ENCODE peak calls at places on chromosomes 1 and 21, in six cellular contexts. One of them, this sample, is unnamed.

GRCh38 chr1:159444507-159444906 is 5.0 kb downstream of the OR10J1 start:
- DNase-seq in IMR-90: no peak
- DNase-seq in H1: no peak
- DNase-seq in trophoblast cell: no peak
- DNase-seq in H9: no peak
- DNase-seq in neuronal stem cell: no peak
- DNase-seq in this sample: no peak

GRCh38 chr1:226408285-226409184 is 642 bp upstream of the PARP1 start:
- DNase-seq in IMR-90: no peak
- DNase-seq in H1: no peak
- DNase-seq in neuronal stem cell: no peak
- DNase-seq in trophoblast cell: no peak
- DNase-seq in H9: no peak
- DNase-seq in this sample: no peak

GRCh38 chr21:33543505-33544129 is 779 bp downstream of the SON start:
- DNase-seq in neuronal stem cell: no peak
- DNase-seq in H1: no peak
- DNase-seq in H9: peak; percentile 66
- DNase-seq in IMR-90: no peak
- DNase-seq in trophoblast cell: peak; percentile 33
- DNase-seq in this sample: no peak

GRCh38 chr1:159079518-159079917 is 3.0 kb upstream of the AIM2 start:
- DNase-seq in trophoblast cell: no peak
- DNase-seq in IMR-90: no peak
- DNase-seq in H9: no peak
- DNase-seq in H1: no peak
- DNase-seq in neuronal stem cell: no peak
- DNase-seq in this sample: no peak

GRCh38 chr1:85411567-85412312 is 53.2 kb downstream of the DDAH1 start:
- DNase-seq in H1: no peak
- DNase-seq in trophoblast cell: no peak
- DNase-seq in H9: no peak
- DNase-seq in neuronal stem cell: no peak
- DNase-seq in IMR-90: no peak
- DNase-seq in this sample: no peak

GRCh38 chr1:212565571-212566305 is 42.8 kb upstream of the ATF3 start:
- DNase-seq in H9: no peak
- DNase-seq in H1: no peak
- DNase-seq in trophoblast cell: no peak
- DNase-seq in neuronal stem cell: no peak
- DNase-seq in IMR-90: no peak
- DNase-seq in this sample: no peak

GRCh38 chr1:68232354-68233148 is at the start of gene WLS:
- DNase-seq in H9: peak; percentile 84
- DNase-seq in trophoblast cell: no peak
- DNase-seq in neuronal stem cell: no peak
- DNase-seq in H1: no peak
- DNase-seq in IMR-90: peak; percentile 80
- DNase-seq in this sample: peak; percentile 91

GRCh38 chr1:204359474-204360255 is at the start of gene PLEKHA6:
- DNase-seq in trophoblast cell: no peak
- DNase-seq in H1: no peak
- DNase-seq in IMR-90: peak; percentile 66
- DNase-seq in H9: no peak
- DNase-seq in neuronal stem cell: no peak
- DNase-seq in this sample: peak; percentile 68

GRCh38 chr1:36089393-36090121 is 865 bp downstream of the ADPRS start:
- DNase-seq in H9: no peak
- DNase-seq in H1: no peak
- DNase-seq in IMR-90: peak; percentile 58
- DNase-seq in neuronal stem cell: no peak
- DNase-seq in trophoblast cell: peak; percentile 48
- DNase-seq in this sample: peak; percentile 85
- H3K14ac ChIP-seq in H9: no peak overlapping the region
- H3K14ac ChIP-seq in H1: no peak overlapping the region
- H3K14ac ChIP-seq in IMR-90: peak overlapping the region; percentile 64
- H3K14ac ChIP-seq in neuronal stem cell: no peak overlapping the region
- H3K14ac ChIP-seq in trophoblast cell: peak overlapping the region; percentile 87
- H3K14ac ChIP-seq in this sample: no peak overlapping the region

DNA sequence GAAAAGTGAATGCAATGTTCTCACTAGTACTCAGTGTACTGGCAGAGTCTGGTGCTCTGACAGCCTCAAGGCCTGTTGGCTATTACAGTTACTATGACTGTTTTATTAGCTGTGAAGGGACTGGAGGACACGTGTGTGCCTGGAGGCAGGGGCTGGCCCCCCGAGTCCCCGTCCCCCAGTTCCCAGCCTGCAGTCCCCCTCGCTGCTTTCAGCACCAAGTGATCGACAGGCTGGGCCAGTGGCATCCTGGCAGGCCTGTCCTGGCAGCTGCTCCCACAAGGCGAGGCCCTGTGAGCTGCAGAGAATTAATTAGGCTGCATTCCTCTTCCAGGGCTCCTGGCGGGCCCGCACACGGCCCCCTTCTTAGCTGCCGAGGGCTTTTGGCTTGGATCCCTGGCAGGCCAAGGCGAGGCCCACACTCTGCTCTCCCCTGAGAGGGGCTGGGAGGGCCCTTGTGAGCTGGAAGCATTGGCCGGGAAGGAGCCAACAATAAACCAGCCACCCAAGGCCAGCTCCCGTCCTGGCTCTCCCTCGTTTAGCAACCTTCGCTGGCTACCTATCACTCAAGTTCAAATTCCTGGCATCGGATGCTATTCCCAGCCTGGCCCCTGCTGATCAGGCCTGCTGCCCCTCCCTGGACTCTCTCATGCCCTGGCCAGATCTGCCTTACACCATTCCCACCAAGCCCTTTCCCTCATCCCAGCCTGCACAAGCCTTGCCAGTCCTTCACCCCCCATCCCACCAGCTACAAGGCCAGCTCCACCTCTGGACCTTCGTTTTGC is 9.8 kb downstream of the EDN2 start:
- DNase-seq in H1: no peak
- DNase-seq in neuronal stem cell: no peak
- DNase-seq in IMR-90: no peak
- DNase-seq in trophoblast cell: no peak
- DNase-seq in H9: no peak
- DNase-seq in this sample: no peak
- H2AK5ac ChIP-seq in H1: no peak overlapping the region
- H2AK5ac ChIP-seq in neuronal stem cell: peak overlapping the region; percentile 58
- H2AK5ac ChIP-seq in IMR-90: no peak overlapping the region
- H2AK5ac ChIP-seq in trophoblast cell: peak overlapping the region; percentile 19
- H2AK5ac ChIP-seq in H9: no peak overlapping the region
- H2AK5ac ChIP-seq in this sample: no peak overlapping the region

GRCh38 chr21:36355071-36355680 is 30.0 kb upstream of the CHAF1B start:
- DNase-seq in H1: no peak
- DNase-seq in neuronal stem cell: no peak
- DNase-seq in trophoblast cell: no peak
- DNase-seq in H9: no peak
- DNase-seq in IMR-90: no peak
- DNase-seq in this sample: no peak
- H3K14ac ChIP-seq in H1: no peak overlapping the region
- H3K14ac ChIP-seq in neuronal stem cell: no peak overlapping the region
- H3K14ac ChIP-seq in trophoblast cell: no peak overlapping the region
- H3K14ac ChIP-seq in H9: no peak overlapping the region
- H3K14ac ChIP-seq in IMR-90: no peak overlapping the region
- H3K14ac ChIP-seq in this sample: no peak overlapping the region

GRCh38 chr1:203089651-203090045 is 3.8 kb upstream of the MYOG start:
- DNase-seq in H9: peak; percentile 33
- DNase-seq in H1: no peak
- DNase-seq in trophoblast cell: no peak
- DNase-seq in neuronal stem cell: no peak
- DNase-seq in IMR-90: no peak
- DNase-seq in this sample: no peak
- H2AK5ac ChIP-seq in H9: no peak overlapping the region
- H2AK5ac ChIP-seq in H1: no peak overlapping the region
- H2AK5ac ChIP-seq in trophoblast cell: no peak overlapping the region
- H2AK5ac ChIP-seq in neuronal stem cell: peak overlapping the region; percentile 20
- H2AK5ac ChIP-seq in IMR-90: no peak overlapping the region
- H2AK5ac ChIP-seq in this sample: no peak overlapping the region

DNA sequence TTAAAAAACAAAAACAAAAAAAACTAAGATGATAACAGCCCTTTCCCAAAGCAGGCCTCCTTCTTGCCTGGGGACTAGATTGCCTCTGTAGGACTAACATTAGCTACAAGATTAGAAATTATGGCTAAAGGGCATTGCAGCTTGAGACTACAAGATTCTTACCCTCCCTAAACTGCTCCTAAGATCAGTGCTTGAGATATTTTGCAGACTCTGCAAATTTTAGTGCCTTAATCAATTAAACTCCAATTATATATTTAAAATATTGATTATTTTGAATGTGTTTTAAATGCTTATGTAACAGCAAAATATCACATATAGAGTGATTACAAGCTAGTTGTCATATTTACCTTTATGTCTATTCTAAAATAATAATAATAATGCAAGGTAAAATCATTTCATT is 47.4 kb upstream of the SLC5A9 start:
- DNase-seq in H1: no peak
- DNase-seq in neuronal stem cell: no peak
- DNase-seq in IMR-90: no peak
- DNase-seq in trophoblast cell: no peak
- DNase-seq in H9: no peak
- DNase-seq in this sample: no peak
- H3K14ac ChIP-seq in H1: no peak overlapping the region
- H3K14ac ChIP-seq in neuronal stem cell: no peak overlapping the region
- H3K14ac ChIP-seq in IMR-90: no peak overlapping the region
- H3K14ac ChIP-seq in trophoblast cell: no peak overlapping the region
- H3K14ac ChIP-seq in H9: no peak overlapping the region
- H3K14ac ChIP-seq in this sample: no peak overlapping the region

DNA sequence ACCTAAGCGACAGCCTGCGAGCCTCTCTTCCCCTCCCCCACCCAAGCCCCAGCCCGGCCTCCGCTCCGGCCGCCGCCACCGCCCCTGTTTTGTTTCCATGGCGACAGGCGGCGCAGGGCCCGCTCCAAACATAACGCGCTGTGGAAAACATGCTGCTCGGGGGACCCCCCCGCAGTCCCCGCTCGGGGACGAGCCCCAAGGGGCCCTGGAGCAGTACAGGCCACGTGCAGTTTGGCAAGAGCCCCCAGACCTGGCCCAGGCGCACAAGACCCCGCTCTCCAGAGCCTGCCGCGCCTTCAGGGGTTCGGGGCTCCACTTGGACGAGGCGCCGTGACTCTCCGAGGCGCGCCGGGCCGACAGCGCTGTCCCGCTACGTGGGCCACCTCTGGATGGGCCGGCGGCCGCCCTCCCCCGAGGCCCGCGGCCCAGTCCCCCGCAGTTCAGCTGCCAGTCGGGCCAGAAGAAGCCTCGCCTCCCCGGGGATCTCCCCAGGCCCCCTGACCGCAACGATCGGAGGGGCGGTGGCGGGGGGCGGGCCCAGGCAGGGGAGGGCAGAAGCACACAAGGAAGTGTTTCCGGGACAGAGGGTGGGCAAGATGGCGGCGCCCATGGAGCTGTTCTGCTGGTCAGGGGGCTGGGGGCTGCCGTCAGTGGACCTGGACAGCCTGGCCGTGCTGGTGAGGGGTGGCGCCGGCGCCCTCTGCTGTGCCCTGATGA is at the start of gene MTX1:
- DNase-seq in H1: no peak
- DNase-seq in trophoblast cell: peak; percentile 80
- DNase-seq in IMR-90: peak; percentile 68
- DNase-seq in neuronal stem cell: peak; percentile 91
- DNase-seq in H9: peak; percentile 95
- DNase-seq in this sample: peak; percentile 94
- H2AK5ac ChIP-seq in H1: peak within 1 kb of the TSS; percentile 76
- H2AK5ac ChIP-seq in trophoblast cell: peak within 1 kb of the TSS; percentile 90
- H2AK5ac ChIP-seq in IMR-90: peak within 1 kb of the TSS; percentile 95
- H2AK5ac ChIP-seq in neuronal stem cell: peak within 1 kb of the TSS; percentile 98
- H2AK5ac ChIP-seq in H9: no peak within 1 kb of the TSS
- H2AK5ac ChIP-seq in this sample: peak within 1 kb of the TSS; percentile 69

DNA sequence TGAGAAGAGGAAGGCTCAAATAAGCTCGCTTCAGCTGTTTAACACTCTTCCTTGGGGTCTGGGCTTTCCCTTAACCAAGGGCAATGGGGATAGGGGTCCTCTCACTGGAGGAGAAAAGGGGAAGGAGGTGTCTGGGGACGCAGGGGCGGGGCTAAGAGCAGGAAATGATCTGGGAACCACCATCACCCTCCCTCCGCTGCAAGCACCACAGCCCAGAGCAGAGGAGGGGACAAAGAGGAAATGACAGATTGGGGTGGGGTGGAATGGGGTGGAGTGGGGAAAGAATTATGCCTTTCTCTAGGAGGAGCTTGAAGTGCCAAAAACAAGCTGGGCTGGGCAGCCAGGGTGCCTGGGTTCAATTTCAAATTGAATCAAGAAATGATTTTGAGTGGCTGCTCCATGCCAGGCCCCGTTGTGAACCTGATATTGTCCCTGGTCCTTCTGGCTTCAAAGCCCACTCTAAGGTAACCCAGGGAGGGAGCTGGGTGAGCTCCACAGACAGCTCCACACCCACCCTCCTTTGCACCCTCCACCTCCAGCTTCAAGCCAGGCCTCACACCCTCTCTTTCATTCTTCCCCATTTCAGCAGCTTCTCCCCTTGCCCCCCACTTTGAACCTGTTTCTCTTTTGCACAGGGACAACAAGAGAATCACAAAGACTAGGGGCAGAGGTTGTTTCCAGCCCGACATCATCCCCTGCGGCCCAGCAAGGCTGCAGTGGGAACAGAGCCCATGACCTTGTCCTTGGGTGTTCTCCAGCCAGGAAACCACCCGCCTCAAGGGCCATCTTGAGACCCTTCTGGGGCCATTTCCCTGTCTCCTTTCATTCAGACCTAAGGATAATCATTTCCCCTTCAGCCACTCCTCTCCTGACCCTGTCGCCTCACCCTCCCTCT is 1.1 kb downstream of the ARHGAP30 start:
- DNase-seq in H1: no peak
- DNase-seq in neuronal stem cell: no peak
- DNase-seq in H9: peak; percentile 65
- DNase-seq in IMR-90: no peak
- DNase-seq in trophoblast cell: peak; percentile 22
- DNase-seq in this sample: no peak
- H3K14ac ChIP-seq in H1: no peak overlapping the region
- H3K14ac ChIP-seq in neuronal stem cell: no peak overlapping the region
- H3K14ac ChIP-seq in H9: no peak overlapping the region
- H3K14ac ChIP-seq in IMR-90: no peak overlapping the region
- H3K14ac ChIP-seq in trophoblast cell: no peak overlapping the region
- H3K14ac ChIP-seq in this sample: no peak overlapping the region

GRCh38 chr21:44702973-44703730 is 6.2 kb downstream of the KRTAP10-12 start:
- DNase-seq in trophoblast cell: no peak
- DNase-seq in H1: no peak
- DNase-seq in H9: no peak
- DNase-seq in IMR-90: peak; percentile 6
- DNase-seq in neuronal stem cell: no peak
- DNase-seq in this sample: no peak
- H2AK5ac ChIP-seq in trophoblast cell: no peak overlapping the region
- H2AK5ac ChIP-seq in H1: peak overlapping the region; percentile 96
- H2AK5ac ChIP-seq in H9: no peak overlapping the region
- H2AK5ac ChIP-seq in IMR-90: no peak overlapping the region
- H2AK5ac ChIP-seq in neuronal stem cell: peak overlapping the region; percentile 94
- H2AK5ac ChIP-seq in this sample: no peak overlapping the region